ENCODE peak calls at places on chromosomes 1 and 21, in seven cellular contexts. N is heart left ventricle; A is GM06990; C is CD8-positive, alpha-beta T cell; E is mammary epithelial cell; Z is tibial artery; V is H1. D is an unnamed sample. For H3K27me3, the result is how much of the 10 kb centered on the place peaks cover.

GRCh38 chr1:182666736-182667135 is 17.7 kb downstream of the RGS8 start:
- DNase-seq in E (no peak), Z (no peak), V (no peak), N (no peak), C (no peak), A (no peak), D (no peak)

GRCh38 chr1:186442651-186443114 is 18.2 kb downstream of the PDC start:
- DNase-seq in C (no peak), N (no peak), E (peak), A (no peak), Z (no peak), V (no peak), D (no peak)

GRCh38 chr1:45009956-45010854 is 919 bp downstream of the HECTD3 start:
- DNase-seq in A (peak), Z (no peak), C (peak), N (no peak), E (peak), V (no peak), D (no peak)

GRCh38 chr1:56437959-56438358 is 141.4 kb downstream of the PLPP3 start:
- DNase-seq in V (no peak), N (no peak), A (no peak), C (no peak), Z (no peak), E (peak), D (no peak)

GRCh38 chr1:41578712-41579335 is 94.3 kb upstream of the EDN2 start:
- DNase-seq in A (no peak), N (no peak), C (no peak), Z (no peak), V (no peak), E (no peak), D (no peak)

GRCh38 chr1:61956012-61956645 is 213.8 kb downstream of the PATJ start:
- DNase-seq in C (no peak), N (no peak), E (no peak), Z (no peak), V (no peak), A (no peak), D (no peak)

GRCh38 chr1:171984262-171984661 is 143.0 kb downstream of the DNM3 start:
- DNase-seq in C (no peak), A (no peak), Z (no peak), E (no peak), V (no peak), N (peak), D (no peak)

GRCh38 chr1:9239622-9240401 is 5.2 kb downstream of the H6PD start:
- DNase-seq in V (no peak), Z (peak), N (peak), A (no peak), E (peak), C (peak), D (no peak)

GRCh38 chr1:186871784-186872183 is 43.0 kb downstream of the PLA2G4A start:
- DNase-seq in A (no peak), C (no peak), N (no peak), E (no peak), Z (no peak), V (no peak), D (no peak)

GRCh38 chr1:55381983-55382382 is 166.8 kb upstream of the USP24 start:
- DNase-seq in C (no peak), V (no peak), Z (no peak), N (no peak), E (no peak), A (no peak), D (no peak)

GRCh38 chr1:44318097-44319088 is 36.7 kb downstream of the ERI3 start:
- DNase-seq in V (peak), Z (no peak), E (peak), A (no peak), N (no peak), C (peak), D (no peak)

GRCh38 chr1:18179009-18179408 is 71.4 kb downstream of the IGSF21 start:
- DNase-seq in C (no peak), N (no peak), A (no peak), V (no peak), E (no peak), Z (no peak), D (no peak)

GRCh38 chr1:18176619-18177018 is 69.0 kb downstream of the IGSF21 start:
- DNase-seq in V (no peak), A (no peak), E (no peak), Z (no peak), N (no peak), C (no peak), D (no peak)

GRCh38 chr1:18174016-18174415 is 66.4 kb downstream of the IGSF21 start:
- DNase-seq in Z (no peak), N (no peak), V (no peak), A (no peak), C (no peak), E (no peak), D (no peak)

GRCh38 chr1:18175530-18176377 is 68.2 kb downstream of the IGSF21 start:
- DNase-seq in Z (no peak), A (no peak), N (peak), E (no peak), V (no peak), C (no peak), D (no peak)

GRCh38 chr1:18178125-18178524 is 70.5 kb downstream of the IGSF21 start:
- DNase-seq in Z (no peak), V (no peak), N (no peak), E (no peak), C (no peak), A (no peak), D (no peak)
- H3K27me3 ChIP-seq in Z (half or more), V (under half), N (under half), E (under half), C (under half), A (under half), D (under half)

GRCh38 chr1:23742670-23743286 is 493 bp upstream of the ELOA start:
- DNase-seq in V (peak), A (no peak), E (peak), C (no peak), N (no peak), Z (peak), D (no peak)

GRCh38 chr1:23743287-23744052 is at the start of gene ELOA:
- DNase-seq in A (peak), E (peak), C (peak), V (peak), Z (peak), N (peak), D (no peak)

GRCh38 chr1:23747947-23748346 is 4.7 kb downstream of the ELOA start:
- DNase-seq in E (no peak), Z (no peak), V (no peak), A (no peak), C (no peak), N (no peak), D (no peak)

GRCh38 chr1:23741609-23742008 is 1.7 kb upstream of the ELOA start:
- DNase-seq in N (no peak), V (no peak), C (no peak), E (no peak), Z (no peak), A (no peak), D (no peak)

GRCh38 chr1:23745515-23745914 is 2.2 kb downstream of the ELOA start:
- DNase-seq in A (no peak), C (no peak), N (no peak), V (no peak), E (peak), Z (no peak), D (no peak)
- TF ChIP-seq CTCF in A (peak), C (peak), N (peak), V (no peak), E (peak), Z (no peak), D (peak)

GRCh38 chr1:117611121-117611601 is 5.3 kb downstream of the TENT5C start:
- DNase-seq in N (no peak), A (no peak), E (no peak), V (no peak), C (no peak), Z (no peak), D (no peak)
- H3K27me3 ChIP-seq in N (under half), A (under half), E (under half), V (under half), C (under half), Z (under half), D (under half)

DNA sequence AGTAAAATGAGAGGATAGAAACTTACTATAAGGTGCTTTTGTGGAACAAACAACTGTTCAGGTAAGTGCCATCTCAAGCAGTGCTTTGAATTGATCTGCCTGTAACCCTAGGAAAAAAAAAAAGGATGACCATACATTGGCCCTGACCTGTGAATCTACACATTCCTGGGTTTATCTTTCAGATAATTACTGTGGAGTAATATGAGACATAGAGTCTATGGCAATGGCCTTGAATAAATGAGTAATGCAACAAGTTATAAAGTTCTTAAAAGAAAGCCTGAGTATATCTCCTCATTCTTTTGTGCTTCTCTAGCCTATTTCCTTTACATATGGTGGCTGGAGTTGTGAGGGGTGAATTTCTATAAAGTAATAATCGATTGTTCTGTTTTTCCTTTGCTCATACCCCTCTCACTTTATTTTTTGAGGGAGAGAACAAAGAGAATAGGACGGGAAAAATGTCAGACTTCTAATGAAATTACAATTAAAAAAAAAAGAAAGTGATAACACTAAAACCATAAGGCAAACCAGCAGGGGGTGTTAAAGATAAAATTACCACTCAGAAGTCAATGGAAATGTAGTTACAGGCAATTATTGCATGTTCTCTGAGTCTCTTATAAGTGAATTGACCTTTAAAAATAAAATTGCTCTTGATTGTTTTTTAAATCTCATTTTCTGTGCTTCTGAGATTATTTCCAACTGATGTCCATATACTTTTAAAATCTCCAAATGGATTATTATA is 12.4 kb upstream of the ATP1A1 start:
- DNase-seq in V (no peak), E (no peak), N (no peak), Z (no peak), C (no peak), A (no peak), D (no peak)
- TF ChIP-seq CTCF in V (no peak), E (peak), N (peak), Z (peak), C (no peak), A (peak), D (no peak)

GRCh38 chr1:903721-904270 is 19.9 kb upstream of the SAMD11 start:
- DNase-seq in E (no peak), C (no peak), Z (no peak), V (no peak), N (peak), A (no peak), D (no peak)
- H3K27me3 ChIP-seq in E (under half), C (under half), Z (under half), V (under half), N (under half), A (under half), D (under half)

GRCh38 chr1:204669579-204669978 is 16.0 kb downstream of the LRRN2 start:
- DNase-seq in E (no peak), A (no peak), C (no peak), N (no peak), Z (no peak), V (no peak), D (no peak)
- TF ChIP-seq CTCF in E (no peak), A (no peak), C (no peak), N (no peak), Z (no peak), V (no peak), D (no peak)

GRCh38 chr1:2864203-2864905 is 62.9 kb upstream of the TTC34 start:
- DNase-seq in A (no peak), N (no peak), C (no peak), V (no peak), E (no peak), Z (no peak), D (no peak)
- H3K27me3 ChIP-seq in A (under half), N (under half), C (under half), V (under half), E (under half), Z (half or more), D (under half)

DNA sequence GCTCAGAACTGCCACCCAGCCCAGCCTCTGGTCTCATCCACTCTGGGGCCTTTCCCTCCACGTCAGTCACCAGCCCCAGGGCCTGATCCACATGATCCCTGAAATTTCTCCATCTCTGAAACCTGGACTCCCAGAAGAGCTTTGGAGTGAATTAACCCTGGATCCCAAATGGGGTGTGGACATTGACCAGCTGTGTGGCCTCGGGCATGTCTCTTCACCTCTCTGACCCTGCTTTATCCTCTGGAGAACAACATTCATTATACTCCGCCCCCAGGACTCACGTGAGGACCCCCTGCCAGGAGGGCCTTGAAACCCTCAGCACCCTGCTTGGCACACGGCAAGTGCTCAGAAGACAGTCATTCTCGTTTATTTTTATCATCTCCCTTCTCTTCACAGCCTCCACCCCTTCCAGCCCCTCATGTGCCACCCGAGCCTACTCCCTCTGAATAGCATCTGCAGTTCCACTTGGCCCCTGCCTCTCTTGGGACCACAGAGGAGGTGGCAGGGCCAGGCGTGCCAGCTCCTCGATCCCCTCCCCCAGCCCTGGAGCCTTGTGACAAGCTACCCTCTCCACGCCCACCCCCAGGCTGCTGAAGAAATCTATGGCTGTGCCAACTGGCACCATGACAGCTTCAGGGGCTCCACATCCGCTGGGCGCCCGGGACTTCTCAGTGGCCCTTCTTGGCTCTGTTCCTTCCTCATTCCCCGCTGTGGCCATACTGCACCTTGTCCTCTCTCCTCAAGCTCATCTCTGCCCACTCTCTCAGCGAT is 18.1 kb downstream of the ADGRB2 start:
- DNase-seq in N (no peak), A (no peak), V (no peak), Z (no peak), E (no peak), C (no peak), D (no peak)
- TF ChIP-seq CTCF in N (no peak), A (no peak), V (no peak), Z (no peak), E (no peak), C (peak), D (no peak)

GRCh38 chr1:203427451-203427850 is 48.2 kb upstream of the PRELP start:
- DNase-seq in E (no peak), Z (no peak), N (no peak), C (no peak), A (no peak), V (no peak), D (no peak)

GRCh38 chr1:203426349-203426748 is 49.3 kb upstream of the PRELP start:
- DNase-seq in A (no peak), V (no peak), N (no peak), E (no peak), Z (no peak), C (no peak), D (no peak)

GRCh38 chr1:203424861-203425667 is 50.5 kb upstream of the PRELP start:
- DNase-seq in N (no peak), E (no peak), C (no peak), Z (no peak), A (no peak), V (no peak), D (no peak)

GRCh38 chr1:203425668-203425999 is 50.0 kb upstream of the PRELP start:
- DNase-seq in Z (no peak), E (no peak), C (no peak), V (no peak), A (no peak), N (no peak), D (no peak)

GRCh38 chr1:203426870-203427269 is 48.7 kb upstream of the PRELP start:
- DNase-seq in V (no peak), C (no peak), Z (no peak), E (no peak), N (no peak), A (no peak), D (no peak)
- H3K27me3 ChIP-seq in V (under half), C (under half), Z (under half), E (under half), N (under half), A (under half), D (under half)

GRCh38 chr21:33266050-33266783 is at the start of gene IL10RB:
- DNase-seq in V (peak), Z (peak), C (peak), N (peak), E (peak), A (peak), D (no peak)

GRCh38 chr21:33266784-33267135 is 593 bp downstream of the IL10RB start:
- DNase-seq in C (peak), V (no peak), Z (no peak), E (no peak), A (no peak), N (no peak), D (no peak)

GRCh38 chr21:33267250-33267649 is 1.1 kb downstream of the IL10RB start:
- DNase-seq in C (no peak), A (no peak), Z (no peak), E (no peak), N (no peak), V (no peak), D (no peak)

GRCh38 chr21:33264561-33264960 is 1.6 kb upstream of the IL10RB start:
- DNase-seq in C (no peak), A (no peak), E (no peak), V (no peak), N (no peak), Z (no peak), D (no peak)

DNA sequence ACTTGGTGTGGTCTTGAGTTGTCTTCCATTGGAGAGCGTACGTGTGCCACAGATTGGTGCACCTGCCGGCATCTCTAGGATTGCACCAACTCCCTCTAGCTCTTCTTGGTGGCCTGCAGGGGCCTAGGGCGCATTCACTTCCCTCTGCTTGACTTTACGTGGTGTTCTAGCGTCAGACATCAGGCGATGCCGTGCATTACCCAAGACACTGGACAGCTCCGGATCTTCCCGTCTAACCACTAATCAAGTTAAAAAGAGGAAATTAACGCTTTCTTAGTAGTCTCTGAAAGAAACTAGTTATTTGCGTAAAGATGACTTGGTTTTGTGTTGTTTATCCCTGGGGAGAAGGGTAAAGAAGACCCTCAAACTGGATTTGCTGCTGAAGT is 510 bp upstream of the IL10RB start:
- DNase-seq in V (no peak), E (peak), C (no peak), A (peak), N (peak), Z (peak), D (no peak)
- TF ChIP-seq CTCF in V (no peak), E (no peak), C (no peak), A (no peak), N (no peak), Z (no peak), D (no peak)